ENCODE peak calls at places on chromosomes 2 and 18, in seven cellular contexts. R is Kasumi-1, Y is right cardiac atrium, J is type B pancreatic cell, I is left cardiac atrium, V is activated gamma-delta T cell treated with Interleukin-2 at 50 U/mL for 16 hours, H is AG09309. D is an unnamed sample.
A peak's percentile ranks its signal among the peaks of the same experiment; 100 is the strongest.

GRCh38 chr18:53757346-53757745 is 467.1 kb downstream of the MBD2 start:
- DNase-seq in R (no peak), Y (no peak), J (no peak), I (no peak), V (no peak), H (no peak), D (no peak)

GRCh38 chr2:163729874-163730273 is 5.9 kb downstream of the FIGN start:
- DNase-seq in R (no peak), Y (no peak), J (no peak), I (no peak), V (no peak), H (no peak), D (no peak)

GRCh38 chr2:53208815-53209214 is 558.8 kb upstream of the CHAC2 start:
- DNase-seq in R (no peak), Y (no peak), J (no peak), I (no peak), V (no peak), H (no peak), D (no peak)

GRCh38 chr2:176729706-176730569 is 460.7 kb downstream of the MTX2 start:
- DNase-seq in R (no peak), Y (peak; percentile 78), J (no peak), I (peak; percentile 41), V (no peak), H (no peak), D (no peak)

GRCh38 chr2:186912979-186913378 is 64.0 kb upstream of the ZSWIM2 start:
- DNase-seq in R (no peak), Y (no peak), J (no peak), I (no peak), V (no peak), H (no peak), D (no peak)

GRCh38 chr2:77520981-77521380 is 1.2 kb downstream of the LRRTM4 start:
- DNase-seq in R (no peak), Y (no peak), J (no peak), I (no peak), V (no peak), H (no peak), D (no peak)

GRCh38 chr18:35515460-35516130 is 17.8 kb upstream of the INO80C start:
- DNase-seq in R (no peak), Y (no peak), J (no peak), I (no peak), V (no peak), H (no peak), D (no peak)

GRCh38 chr2:230974096-230974913 is 21.6 kb upstream of the SPATA3 start:
- DNase-seq in R (no peak), Y (no peak), J (no peak), I (no peak), V (peak; percentile 77), H (peak; percentile 40), D (no peak)